ENCODE peak calls at places on chromosomes 3 and 15, in five cellular contexts. R is RWPE2, Q is osteocyte, B is tibial artery, U is nephron progenitor cell. E is an unnamed sample.

GRCh38 chr15:38688096-38688495 is 123.5 kb upstream of the RASGRP1 start:
- DNase-seq in R (no peak), Q (no peak), B (no peak), U (no peak), E (no peak)

GRCh38 chr3:9730747-9731205 is 759 bp upstream of the BRPF1 start:
- DNase-seq in R (no peak), Q (no peak), B (no peak), U (no peak), E (no peak)

GRCh38 chr3:106144051-106144450 is 275.2 kb upstream of the CBLB start:
- DNase-seq in R (no peak), Q (no peak), B (no peak), U (no peak), E (no peak)

GRCh38 chr3:138686771-138687221 is 78.2 kb downstream of the FAIM start:
- DNase-seq in R (no peak), Q (no peak), B (no peak), U (no peak), E (peak; percentile 50)

GRCh38 chr15:68991723-68992122 is 22.8 kb upstream of the NOX5 start:
- DNase-seq in R (peak; percentile 71), Q (peak; percentile 44), B (no peak), U (no peak), E (no peak)

GRCh38 chr3:119311191-119311925 is 17.2 kb downstream of the ARHGAP31 start:
- DNase-seq in R (no peak), Q (no peak), B (no peak), U (no peak), E (no peak)

GRCh38 chr3:15979490-15979889 is 181.7 kb upstream of the ANKRD28 start:
- DNase-seq in R (no peak), Q (no peak), B (peak; percentile 33), U (no peak), E (no peak)

GRCh38 chr3:195194559-195195161 is 76.3 kb downstream of the XXYLT1 start:
- DNase-seq in R (no peak), Q (no peak), B (no peak), U (no peak), E (no peak)

GRCh38 chr3:58722526-58722925 is 56.0 kb upstream of the FAM3D start:
- DNase-seq in R (no peak), Q (no peak), B (no peak), U (no peak), E (no peak)

GRCh38 chr15:100873029-100873677 is 6.5 kb upstream of the ALDH1A3 start:
- DNase-seq in R (peak; percentile 57), Q (no peak), B (peak; percentile 84), U (peak; percentile 64), E (peak; percentile 78)

GRCh38 chr3:169241575-169241927 is 422.0 kb downstream of the MECOM start:
- DNase-seq in R (no peak), Q (no peak), B (no peak), U (no peak), E (no peak)

GRCh38 chr3:150737874-150738679 is 24.9 kb downstream of the SIAH2 start:
- DNase-seq in R (no peak), Q (no peak), B (no peak), U (no peak), E (no peak)

GRCh38 chr3:157618075-157618760 is 115.0 kb upstream of the VEPH1 start:
- DNase-seq in R (no peak), Q (no peak), B (no peak), U (no peak), E (peak; percentile 59)

GRCh38 chr15:41281236-41281635 is 50.2 kb downstream of the CHP1 start:
- DNase-seq in R (no peak), Q (no peak), B (no peak), U (no peak), E (no peak)

GRCh38 chr15:43941555-43941954 is 114.8 kb downstream of the WDR76 start:
- DNase-seq in R (peak; percentile 30), Q (peak; percentile 49), B (no peak), U (no peak), E (peak; percentile 39)

GRCh38 chr15:77506311-77507150 is 85.8 kb downstream of the HMG20A start:
- DNase-seq in R (no peak), Q (no peak), B (peak; percentile 54), U (no peak), E (no peak)

GRCh38 chr15:39936187-39936586 is 2.3 kb downstream of the EIF2AK4 start:
- DNase-seq in R (no peak), Q (no peak), B (no peak), U (no peak), E (no peak)

GRCh38 chr15:40289140-40289775 is 6.4 kb upstream of the ANKRD63 start:
- DNase-seq in R (no peak), Q (no peak), B (no peak), U (no peak), E (no peak)

GRCh38 chr3:137692803-137693431 is 71.2 kb upstream of the SOX14 start:
- DNase-seq in R (no peak), Q (no peak), B (no peak), U (peak; percentile 53), E (peak; percentile 32)

GRCh38 chr15:31489801-31490646 is 163.4 kb downstream of the KLF13 start:
- DNase-seq in R (peak; percentile 53), Q (peak; percentile 81), B (no peak), U (peak; percentile 50), E (peak; percentile 63)

GRCh38 chr3:178705925-178706324 is 169.7 kb downstream of the KCNMB2 start:
- DNase-seq in R (peak; percentile 72), Q (no peak), B (no peak), U (no peak), E (no peak)

GRCh38 chr3:128376516-128376915 is 90.2 kb downstream of the DNAJB8 start:
- DNase-seq in R (no peak), Q (no peak), B (no peak), U (no peak), E (no peak)

GRCh38 chr3:18766971-18767370 is 341.8 kb upstream of the SATB1 start:
- DNase-seq in R (no peak), Q (no peak), B (no peak), U (no peak), E (no peak)

GRCh38 chr3:159764211-159765024 is 224.2 kb upstream of the IL12A start:
- DNase-seq in R (no peak), Q (peak; percentile 88), B (peak; percentile 58), U (peak; percentile 46), E (peak; percentile 65)

GRCh38 chr3:29247088-29247745 is 33.7 kb upstream of the RBMS3 start:
- DNase-seq in R (no peak), Q (no peak), B (no peak), U (no peak), E (no peak)

GRCh38 chr15:52528465-52529288 is at the start of gene MYO5A:
- DNase-seq in R (peak; percentile 80), Q (peak; percentile 89), B (peak; percentile 66), U (peak; percentile 78), E (peak; percentile 93)
- TF ChIP-seq CTCF in R (peak; percentile 72), Q (peak; percentile 36), B (peak; percentile 12), U (no peak), E (peak; percentile 52)

GRCh38 chr3:10855871-10856662 is 40.0 kb downstream of the SLC6A11 start:
- DNase-seq in R (no peak), Q (no peak), B (no peak), U (no peak), E (no peak)
- TF ChIP-seq CTCF in R (peak; percentile 21), Q (peak; percentile 34), B (no peak), U (peak; percentile 46), E (peak; percentile 22)

GRCh38 chr15:65832549-65833364 is 36.5 kb upstream of the RAB11A start:
- DNase-seq in R (peak; percentile 73), Q (peak; percentile 98), B (peak; percentile 97), U (peak; percentile 45), E (peak; percentile 28)
- TF ChIP-seq CTCF in R (peak; percentile 68), Q (no peak), B (no peak), U (no peak), E (no peak)

GRCh38 chr15:47027322-47027946 is 689.9 kb upstream of the SEMA6D start:
- DNase-seq in R (no peak), Q (no peak), B (no peak), U (no peak), E (no peak)
- TF ChIP-seq CTCF in R (peak; percentile 28), Q (no peak), B (no peak), U (no peak), E (peak; percentile 11)

DNA sequence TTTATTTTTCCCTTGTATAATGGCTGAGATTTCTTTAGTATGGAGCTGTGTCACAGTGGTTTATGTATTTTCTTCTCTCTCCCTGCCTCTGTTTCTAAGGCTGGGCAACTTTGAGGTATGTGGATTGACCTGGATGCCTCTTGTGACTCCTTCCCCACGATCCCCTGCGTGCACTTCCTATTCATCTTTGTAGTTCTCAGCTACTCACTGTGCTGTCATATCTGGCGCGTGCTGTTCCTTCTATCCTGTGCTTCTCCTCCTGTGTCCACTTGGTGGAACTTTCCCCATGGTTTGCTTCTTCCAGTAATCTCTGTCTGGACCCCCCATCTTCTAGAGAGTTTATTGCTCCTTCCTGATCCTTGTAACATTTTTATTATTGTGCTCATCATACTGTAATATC is 97.3 kb downstream of the AKAP13 start:
- DNase-seq in R (no peak), Q (no peak), B (no peak), U (no peak), E (no peak)
- TF ChIP-seq CTCF in R (peak; percentile 20), Q (peak; percentile 15), B (no peak), U (no peak), E (no peak)